ENCODE peak calls at places on chromosomes 3 and 15, in six cellular contexts. M is GM23338, G is OCI-LY7, I is MM.1S, L is PC-3, Y is HCT116. T is an unnamed sample.

GRCh38 chr3:108103971-108104797 is 13.4 kb upstream of the CD47 start:
- DNase-seq in L (peak; percentile 52), M (no peak), I (no peak), G (no peak), Y (no peak), T (no peak)

GRCh38 chr3:177589921-177590336 is 392.6 kb upstream of the TBL1XR1 start:
- DNase-seq in Y (peak; percentile 71), M (peak; percentile 17), G (no peak), L (peak; percentile 96), I (peak; percentile 62), T (no peak)

GRCh38 chr3:140843656-140844055 is 98.0 kb upstream of the SLC25A36 start:
- DNase-seq in G (peak; percentile 55), M (no peak), L (no peak), I (peak; percentile 38), Y (no peak), T (peak; percentile 75)

GRCh38 chr3:38843898-38844297 is 27.9 kb upstream of the SCN10A start:
- DNase-seq in Y (peak; percentile 60), G (peak; percentile 10), L (peak; percentile 58), M (peak; percentile 57), I (no peak), T (peak; percentile 73)

GRCh38 chr15:93894438-93894837 is 336.9 kb upstream of the MCTP2 start:
- DNase-seq in I (no peak), M (no peak), Y (no peak), L (no peak), G (no peak), T (no peak)

GRCh38 chr15:87129916-87130315 is 1050.2 kb downstream of the AGBL1 start:
- DNase-seq in I (no peak), M (no peak), G (no peak), L (peak; percentile 65), Y (no peak), T (no peak)

GRCh38 chr3:121660356-121661171 is at the start of gene HCLS1:
- DNase-seq in G (peak; percentile 89), Y (no peak), I (peak; percentile 88), L (no peak), M (peak; percentile 12), T (peak; percentile 95)

GRCh38 chr3:13650210-13651056 is 101.5 kb downstream of the FBLN2 start:
- DNase-seq in G (peak; percentile 78), Y (peak; percentile 59), L (peak; percentile 83), M (peak; percentile 90), I (peak; percentile 49), T (peak; percentile 87)

GRCh38 chr3:129567176-129567705 is 24.3 kb downstream of the H1-8 start:
- DNase-seq in L (no peak), G (no peak), I (no peak), Y (no peak), M (no peak), T (no peak)

GRCh38 chr15:89177633-89178306 is 43.6 kb downstream of the RLBP1 start:
- DNase-seq in L (peak; percentile 81), M (peak; percentile 87), G (peak; percentile 69), I (peak; percentile 64), Y (peak; percentile 52), T (peak; percentile 89)

GRCh38 chr3:166110102-166110501 is 272.9 kb upstream of the BCHE start:
- DNase-seq in L (no peak), I (no peak), M (no peak), G (no peak), Y (no peak), T (no peak)

GRCh38 chr3:58082047-58082446 is 73.8 kb downstream of the FLNB start:
- DNase-seq in I (no peak), G (no peak), L (no peak), Y (no peak), M (no peak), T (no peak)

GRCh38 chr3:71062037-71062919 is 521.2 kb downstream of the FOXP1 start:
- DNase-seq in Y (no peak), M (no peak), L (peak; percentile 42), G (no peak), I (no peak), T (no peak)

GRCh38 chr3:44729384-44729910 is at the start of gene ZNF501:
- DNase-seq in L (no peak), G (peak; percentile 78), Y (no peak), M (peak; percentile 98), I (peak; percentile 93), T (peak; percentile 82)

GRCh38 chr15:100958326-100959065 is 39.3 kb downstream of the LRRK1 start:
- DNase-seq in Y (no peak), L (peak; percentile 77), I (no peak), G (no peak), M (no peak), T (no peak)

GRCh38 chr15:85316244-85316934 is 64.0 kb upstream of the AKAP13 start:
- DNase-seq in L (peak; percentile 39), I (no peak), M (no peak), G (no peak), Y (peak; percentile 18), T (no peak)

GRCh38 chr3:135528638-135529037 is 436.9 kb upstream of the PPP2R3A start:
- DNase-seq in G (no peak), L (no peak), Y (no peak), I (no peak), M (no peak), T (no peak)

GRCh38 chr3:52023860-52024764 is 28.4 kb upstream of the RPL29 start:
- DNase-seq in Y (no peak), I (no peak), G (peak; percentile 33), L (no peak), M (no peak), T (peak; percentile 88)

DNA sequence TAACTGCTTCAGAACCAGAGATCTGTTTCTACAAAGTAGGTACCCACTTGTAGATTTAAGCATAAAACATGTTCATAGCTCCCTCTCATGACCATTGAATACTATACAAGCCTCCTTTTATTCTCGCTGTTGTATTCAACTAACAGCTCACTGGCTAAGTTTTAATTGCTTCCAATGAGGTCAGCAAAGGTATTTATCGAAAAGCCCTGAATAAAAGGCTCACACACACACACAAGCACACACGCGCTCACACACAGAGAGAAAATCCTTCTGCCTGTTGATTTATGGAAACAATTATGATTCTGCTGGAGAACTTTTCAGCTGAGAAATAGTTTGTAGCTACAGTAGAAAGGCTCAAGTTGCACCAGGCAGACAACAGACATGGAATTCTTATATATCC is at the start of gene FGF7:
- DNase-seq in M (peak; percentile 10), Y (no peak), L (no peak), G (peak; percentile 16), I (no peak), T (peak; percentile 44)
- H3K4me2 ChIP-seq in M (peak within 1 kb of the TSS; percentile 19), Y (no peak within 1 kb of the TSS), L (no peak within 1 kb of the TSS), G (peak within 1 kb of the TSS; percentile 28), I (peak within 1 kb of the TSS; percentile 0), T (peak within 1 kb of the TSS; percentile 58)

GRCh38 chr15:90828111-90828510 is 40.3 kb upstream of the FURIN start:
- DNase-seq in Y (no peak), L (no peak), I (no peak), G (no peak), M (no peak), T (no peak)
- H3K9me2 ChIP-seq in Y (no peaks in the 10 kb centered on the region), L (no peaks in the 10 kb centered on the region), I (no peaks in the 10 kb centered on the region), G (no peaks in the 10 kb centered on the region), M (no peaks in the 10 kb centered on the region), T (no peaks in the 10 kb centered on the region)

DNA sequence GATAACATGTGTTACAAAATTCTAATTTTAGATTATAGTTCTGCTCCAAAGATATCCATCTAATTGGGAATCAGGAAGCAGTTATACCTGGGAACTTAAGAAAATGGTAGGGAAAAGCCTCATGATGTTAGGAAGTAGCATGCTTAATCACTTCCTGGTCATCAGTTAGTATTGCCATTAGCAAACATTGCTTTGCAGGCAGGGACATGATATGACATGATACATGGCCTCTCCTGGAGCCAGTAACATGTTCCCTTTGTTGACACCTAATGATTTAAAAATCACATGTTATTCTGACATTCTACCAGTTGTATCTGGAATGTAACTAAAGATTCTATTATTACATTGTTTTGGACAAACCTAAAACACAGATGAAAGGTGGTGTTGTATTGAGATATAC is 712.7 kb upstream of the GBE1 start:
- DNase-seq in M (no peak), L (peak; percentile 40), I (no peak), Y (no peak), G (no peak), T (no peak)
- H3K4me2 ChIP-seq in M (no peak overlapping the region), L (peak overlapping the region; percentile 76), I (no peak overlapping the region), Y (no peak overlapping the region), G (no peak overlapping the region), T (no peak overlapping the region)

GRCh38 chr3:138199847-138200246 is 12.7 kb downstream of the ARMC8 start:
- DNase-seq in I (peak; percentile 55), M (no peak), L (no peak), Y (no peak), G (no peak), T (no peak)

GRCh38 chr3:138196023-138196422 is 8.9 kb downstream of the ARMC8 start:
- DNase-seq in I (no peak), G (no peak), L (peak; percentile 40), M (no peak), Y (no peak), T (no peak)

GRCh38 chr3:138197058-138197457 is 10.0 kb downstream of the ARMC8 start:
- DNase-seq in I (peak; percentile 43), M (peak; percentile 62), Y (no peak), G (no peak), L (peak; percentile 28), T (peak; percentile 56)

GRCh38 chr3:138195491-138195890 is 8.4 kb downstream of the ARMC8 start:
- DNase-seq in G (no peak), Y (no peak), M (no peak), I (no peak), L (no peak), T (no peak)

GRCh38 chr3:138197545-138197944 is 10.4 kb downstream of the ARMC8 start:
- DNase-seq in M (no peak), Y (no peak), G (no peak), L (no peak), I (no peak), T (no peak)
- H3K9me2 ChIP-seq in M (no peaks in the 10 kb centered on the region), Y (no peaks in the 10 kb centered on the region), G (no peaks in the 10 kb centered on the region), L (no peaks in the 10 kb centered on the region), I (no peaks in the 10 kb centered on the region), T (no peaks in the 10 kb centered on the region)